ENCODE peak calls at places on chromosomes 7 and 10, in four cellular contexts. I is cardiac muscle cell; Q is fibroblast of villous mesenchyme; P is activated T-cell treated with anti-CD3 and anti-CD28 coated beads, Interleukin-2, amount 50 U/mL, for 4 hours. S is an unnamed sample.

GRCh38 chr10:96222441-96222840 is 48.9 kb downstream of the BLNK start:
- DNase-seq in I (no peak), Q (no peak), P (no peak), S (no peak)

GRCh38 chr7:490461-491291 is 29.0 kb downstream of the PDGFA start:
- DNase-seq in I (no peak), Q (no peak), P (no peak), S (no peak)

GRCh38 chr7:30924624-30925023 is 13.0 kb downstream of the AQP1 start:
- DNase-seq in I (no peak), Q (no peak), P (no peak), S (no peak)

GRCh38 chr7:37901236-37901827 is 15.3 kb downstream of the SFRP4 start:
- DNase-seq in I (peak; percentile 60), Q (peak; percentile 41), P (no peak), S (peak; percentile 75)

GRCh38 chr7:2757904-2758672 is 70.1 kb downstream of the AMZ1 start:
- DNase-seq in I (peak; percentile 55), Q (peak; percentile 99), P (peak; percentile 51), S (peak; percentile 98)

GRCh38 chr10:93386496-93387369 is 95.4 kb downstream of the MYOF start:
- DNase-seq in I (no peak), Q (peak; percentile 92), P (no peak), S (peak; percentile 59)

GRCh38 chr10:23556727-23557440 is 118.0 kb downstream of the OTUD1 start:
- DNase-seq in I (no peak), Q (peak; percentile 3), P (no peak), S (peak; percentile 20)

GRCh38 chr7:40418983-40419382 is 284.2 kb downstream of the SUGCT start:
- DNase-seq in I (no peak), Q (no peak), P (no peak), S (no peak)

GRCh38 chr10:113444766-113445365 is 108.0 kb upstream of the HABP2 start:
- DNase-seq in I (no peak), Q (no peak), P (no peak), S (no peak)

GRCh38 chr7:34850681-34851080 is 186.6 kb downstream of the DPY19L1 start:
- DNase-seq in I (no peak), Q (no peak), P (no peak), S (no peak)

GRCh38 chr7:37218956-37219355 is 229.7 kb downstream of the ELMO1 start:
- DNase-seq in I (no peak), Q (no peak), P (no peak), S (no peak)

GRCh38 chr10:124967255-124967654 is 25.3 kb downstream of the ZRANB1 start:
- DNase-seq in I (no peak), Q (no peak), P (no peak), S (no peak)

GRCh38 chr10:33722067-33722466 is 387.6 kb upstream of the NRP1 start:
- DNase-seq in I (no peak), Q (peak; percentile 31), P (no peak), S (peak; percentile 61)

GRCh38 chr10:18350340-18350739 is 210.1 kb downstream of the CACNB2 start:
- DNase-seq in I (no peak), Q (no peak), P (no peak), S (no peak)

S was measured in choroid plexus epithelial cell.